ENCODE peak calls at places on chromosome 6, in six cellular contexts. Q is ELR, E is bronchial epithelial cell, K is right cardiac atrium, V is A673, W is T-cell. O is an unnamed sample.

GRCh38 chr6:158571826-158572652 is 12.1 kb downstream of the TMEM181 start:
- DNase-seq in Q (no peak), K (no peak), V (no peak), E (peak), W (no peak), O (peak)

GRCh38 chr6:148423133-148423532 is 80.5 kb downstream of the SASH1 start:
- DNase-seq in Q (peak), K (no peak), V (no peak), E (no peak), W (no peak), O (no peak)

GRCh38 chr6:44266347-44266746 is 996 bp upstream of the NFKBIE start:
- DNase-seq in V (no peak), K (no peak), W (no peak), E (no peak), Q (no peak), O (peak)

GRCh38 chr6:96542702-96543101 is 20.2 kb upstream of the FHL5 start:
- DNase-seq in W (no peak), V (peak), E (peak), Q (peak), K (no peak), O (no peak)

GRCh38 chr6:168149015-168149414 is 70.0 kb upstream of the FRMD1 start:
- DNase-seq in K (no peak), V (no peak), W (no peak), Q (no peak), E (no peak), O (no peak)

GRCh38 chr6:75130784-75131183 is 75.1 kb downstream of the COL12A1 start:
- DNase-seq in V (no peak), W (no peak), E (peak), Q (peak), K (no peak), O (no peak)

GRCh38 chr6:89411019-89411268 is 1.1 kb downstream of the RRAGD start:
- DNase-seq in K (peak), V (peak), E (no peak), W (no peak), Q (no peak), O (no peak)

GRCh38 chr6:4320860-4321259 is 185.5 kb upstream of the ECI2 start:
- DNase-seq in K (no peak), V (peak), E (peak), Q (peak), W (no peak), O (no peak)

GRCh38 chr6:14702678-14703077 is 543.2 kb upstream of the JARID2 start:
- DNase-seq in E (no peak), Q (peak), W (no peak), K (no peak), V (no peak), O (no peak)

GRCh38 chr6:9412951-9413559 is 977.7 kb upstream of the SLC35B3 start:
- DNase-seq in W (no peak), Q (peak), K (peak), E (peak), V (peak), O (no peak)

GRCh38 chr6:103079867-103080266 is 1686.4 kb downstream of the GRIK2 start:
- DNase-seq in K (no peak), V (no peak), W (no peak), Q (no peak), E (no peak), O (no peak)

GRCh38 chr6:169763881-169764280 is 12.5 kb downstream of the ERMARD start:
- DNase-seq in V (no peak), E (no peak), K (no peak), Q (no peak), W (no peak), O (no peak)

GRCh38 chr6:7262037-7262461 is 51.0 kb downstream of the SSR1 start:
- DNase-seq in W (no peak), K (peak), E (no peak), V (no peak), Q (no peak), O (peak)